ENCODE peak calls at places on chromosomes 4 and X, in seven cellular contexts. P, B, L, C, A, Q and E are unnamed samples.

GRCh38 chrX:22666441-22666840 is 333.3 kb upstream of the DDX53 start:
- DNase-seq in Q (peak; percentile 8), C (no peak), A (no peak), B (no peak), L (no peak), P (no peak), E (peak; percentile 25)

GRCh38 chr4:155666701-155667537 is at the start of gene GUCY1A1:
- DNase-seq in Q (peak; percentile 62), B (peak; percentile 55), P (peak; percentile 20), C (peak; percentile 26), A (peak; percentile 42), L (peak; percentile 33), E (peak; percentile 51)

GRCh38 chr4:11624370-11624769 is 195.7 kb upstream of the HS3ST1 start:
- DNase-seq in Q (no peak), L (no peak), A (no peak), B (no peak), P (no peak), C (no peak), E (peak; percentile 60)

GRCh38 chr4:153402366-153402765 is 57.9 kb downstream of the MND1 start:
- DNase-seq in P (no peak), C (no peak), A (no peak), B (no peak), Q (no peak), L (no peak), E (no peak)

GRCh38 chrX:81336455-81337144 is 134.7 kb downstream of the SH3BGRL start:
- DNase-seq in Q (no peak), C (no peak), P (no peak), L (no peak), A (no peak), B (no peak), E (no peak)

GRCh38 chrX:134911348-134911747 is 79.4 kb upstream of the SMIM10 start:
- DNase-seq in Q (no peak), B (no peak), A (no peak), L (no peak), P (no peak), C (no peak), E (no peak)

GRCh38 chr4:121192500-121192899 is 28.4 kb upstream of the TNIP3 start:
- DNase-seq in B (no peak), L (no peak), P (no peak), A (no peak), C (no peak), Q (no peak), E (peak; percentile 51)

GRCh38 chrX:110026099-110026844 is 23.4 kb downstream of the TMEM164 start:
- DNase-seq in L (no peak), Q (no peak), C (peak; percentile 38), A (peak; percentile 21), B (no peak), P (no peak), E (peak; percentile 62)

GRCh38 chr4:94486372-94486801 is 34.6 kb downstream of the PDLIM5 start:
- DNase-seq in C (peak; percentile 77), B (no peak), Q (no peak), A (no peak), L (no peak), P (no peak), E (peak; percentile 86)

GRCh38 chrX:13965531-13965930 is 64.2 kb downstream of the GEMIN8 start:
- DNase-seq in B (no peak), P (no peak), L (no peak), C (no peak), A (no peak), Q (no peak), E (no peak)

GRCh38 chrX:34365482-34365881 is 233.4 kb upstream of the FAM47A start:
- DNase-seq in P (no peak), B (no peak), L (no peak), A (no peak), Q (no peak), C (no peak), E (peak; percentile 30)

GRCh38 chrX:23896983-23897382 is 10.8 kb downstream of the APOO start:
- DNase-seq in L (no peak), Q (no peak), A (no peak), B (no peak), P (no peak), C (no peak), E (peak; percentile 34)

GRCh38 chr4:181909368-181909767 is 333.8 kb upstream of the TENM3 start:
- DNase-seq in P (no peak), C (no peak), B (no peak), Q (no peak), L (no peak), A (no peak), E (no peak)

GRCh38 chr4:14916554-14917304 is 85.6 kb upstream of the CPEB2 start:
- DNase-seq in Q (peak; percentile 49), L (no peak), C (no peak), P (no peak), A (no peak), B (no peak), E (peak; percentile 84)

GRCh38 chr4:81814909-81815539 is 343.3 kb upstream of the RASGEF1B start:
- DNase-seq in B (peak; percentile 71), P (no peak), C (no peak), L (no peak), Q (peak; percentile 4), A (peak; percentile 23), E (no peak)

GRCh38 chrX:80354966-80355465 is 65.2 kb upstream of the TENT5D start:
- DNase-seq in L (no peak), Q (no peak), B (no peak), P (no peak), C (no peak), A (no peak), E (no peak)

GRCh38 chrX:25034889-25035288 is 19.1 kb upstream of the ARX start:
- DNase-seq in Q (no peak), B (no peak), L (no peak), A (no peak), P (no peak), C (no peak), E (peak; percentile 36)

GRCh38 chr4:88280228-88280795 is 4.0 kb downstream of the PPM1K start:
- DNase-seq in L (no peak), Q (no peak), P (no peak), B (no peak), A (no peak), C (no peak), E (no peak)

GRCh38 chr4:88276952-88277710 is 7.2 kb downstream of the PPM1K start:
- DNase-seq in C (no peak), A (no peak), Q (no peak), P (no peak), L (no peak), B (no peak), E (no peak)

GRCh38 chr4:88275516-88275915 is 8.8 kb downstream of the PPM1K start:
- DNase-seq in P (no peak), A (no peak), Q (no peak), B (no peak), C (no peak), L (no peak), E (peak; percentile 23)

GRCh38 chr4:88277711-88278025 is 6.7 kb downstream of the PPM1K start:
- DNase-seq in A (no peak), Q (no peak), C (no peak), L (no peak), P (no peak), B (no peak), E (no peak)

DNA sequence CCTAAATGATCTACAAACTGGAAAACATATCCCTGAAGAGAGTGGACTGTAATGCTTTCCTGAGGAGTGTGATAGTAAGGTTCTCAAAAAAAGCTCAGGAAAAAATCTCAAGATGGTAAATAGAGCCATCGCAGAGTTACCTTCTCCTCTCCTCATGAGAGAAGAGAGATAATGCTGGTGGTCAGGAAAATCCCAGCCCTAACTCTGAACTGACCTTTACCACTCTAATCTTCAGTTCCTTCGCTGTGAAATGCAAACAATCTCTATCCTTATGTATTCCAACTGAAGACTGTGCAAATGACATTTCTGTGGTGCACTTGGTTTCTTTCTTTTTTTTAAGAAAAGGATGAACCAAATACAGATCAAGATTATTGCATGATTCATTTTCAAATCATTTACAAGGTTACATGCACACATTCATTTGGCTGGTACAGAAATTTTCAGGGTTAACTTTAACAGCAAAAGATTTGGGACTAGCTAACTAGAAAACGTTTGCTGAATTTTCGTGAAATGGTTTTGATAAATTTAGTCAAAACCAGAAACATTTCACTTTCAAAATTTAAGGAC is 8.3 kb downstream of the PPM1K start:
- DNase-seq in Q (no peak), C (no peak), A (no peak), L (no peak), P (no peak), B (no peak), E (peak; percentile 11)
- H3K9me3 ChIP-seq in Q (peaks cover 6% of the 10 kb centered on the region), C (no peaks in the 10 kb centered on the region), A (no peaks in the 10 kb centered on the region), L (no peaks in the 10 kb centered on the region), P (no peaks in the 10 kb centered on the region), B (no peaks in the 10 kb centered on the region), E (no peaks in the 10 kb centered on the region)

DNA sequence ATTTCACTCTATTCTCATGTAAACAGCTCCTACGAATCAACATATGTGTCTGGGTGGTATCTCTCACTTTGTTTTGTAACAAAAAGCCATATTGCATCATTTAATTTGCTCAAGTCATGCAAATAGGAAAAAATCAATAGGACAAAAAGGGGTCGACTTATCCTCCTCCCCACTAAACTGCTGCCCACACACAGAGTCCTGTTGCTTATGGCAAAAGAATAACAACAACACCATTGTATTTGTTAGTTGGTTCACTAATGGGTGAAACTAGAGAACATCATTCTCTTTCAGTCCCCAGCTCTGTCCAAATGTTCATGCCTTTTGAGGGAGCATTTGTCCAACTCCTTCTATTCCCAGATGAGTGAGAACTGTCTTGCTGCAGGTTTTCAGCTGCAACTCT is 2.1 kb downstream of the HHIP start:
- DNase-seq in L (no peak), C (no peak), A (no peak), Q (no peak), P (no peak), B (no peak), E (no peak)
- H3K4me3 ChIP-seq in L (no peak overlapping the region), C (no peak overlapping the region), A (no peak overlapping the region), Q (no peak overlapping the region), P (no peak overlapping the region), B (no peak overlapping the region), E (no peak overlapping the region)

DNA sequence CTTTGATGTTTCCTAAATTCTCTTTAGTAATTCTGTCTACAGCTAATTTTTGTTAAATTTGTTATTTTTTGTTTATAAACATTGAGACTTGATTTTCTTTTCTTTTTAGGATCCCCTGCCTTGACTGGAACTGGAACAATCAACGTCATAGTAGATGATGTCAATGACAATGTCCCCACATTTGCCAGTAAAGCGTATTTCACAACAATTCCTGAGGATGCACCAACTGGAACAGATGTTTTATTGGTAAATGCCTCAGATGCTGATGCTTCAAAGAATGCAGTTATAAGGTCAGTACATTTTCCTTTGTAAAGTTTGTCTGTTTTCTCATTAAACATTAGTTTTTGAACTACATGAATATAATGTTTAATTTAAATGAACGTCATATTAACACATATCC is 119.4 kb downstream of the FAT4 start:
- DNase-seq in B (no peak), L (no peak), Q (no peak), P (no peak), C (no peak), A (no peak), E (no peak)
- H3K9me3 ChIP-seq in B (no peaks in the 10 kb centered on the region), L (no peaks in the 10 kb centered on the region), Q (no peaks in the 10 kb centered on the region), P (no peaks in the 10 kb centered on the region), C (no peaks in the 10 kb centered on the region), A (no peaks in the 10 kb centered on the region), E (no peaks in the 10 kb centered on the region)

DNA sequence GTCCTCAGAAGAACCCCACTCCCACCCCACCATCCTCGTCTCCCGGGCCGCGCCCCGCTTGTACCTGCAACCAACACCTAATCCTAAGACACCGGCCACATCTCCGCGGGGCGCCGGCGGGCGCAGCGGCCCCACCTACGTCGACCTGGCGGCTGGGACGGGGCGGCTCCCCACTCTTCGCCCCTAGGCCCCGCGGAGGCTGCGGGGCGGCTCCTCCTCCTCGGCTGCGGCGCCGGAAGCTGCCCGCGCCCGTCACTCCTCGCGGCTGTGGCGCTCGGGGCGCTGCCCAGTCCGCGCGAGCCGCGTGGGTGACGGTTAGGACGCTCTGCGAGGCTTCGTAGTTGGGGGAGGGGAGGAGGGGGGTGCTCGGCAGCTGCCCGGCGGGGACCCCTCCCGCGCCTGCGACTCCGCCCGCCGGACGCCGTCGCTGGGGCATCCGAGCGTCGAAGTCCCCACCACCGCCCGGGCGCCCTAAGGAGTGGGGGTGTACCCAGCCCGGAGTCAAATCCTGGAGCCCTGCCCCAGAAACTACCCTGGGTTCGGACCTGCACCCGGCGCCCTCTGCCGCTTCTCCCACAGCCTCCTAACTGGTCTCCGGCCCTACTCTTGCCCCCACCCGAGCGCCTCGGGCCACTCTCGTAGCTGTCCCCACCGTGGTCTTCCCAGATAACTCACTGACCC is at the start of gene CCDC158:
- DNase-seq in C (peak; percentile 26), A (no peak), B (peak; percentile 50), L (no peak), P (no peak), Q (peak; percentile 5), E (no peak)
- H3K4me3 ChIP-seq in C (peak within 1 kb of the TSS; percentile 62), A (peak within 1 kb of the TSS; percentile 71), B (peak within 1 kb of the TSS; percentile 65), L (peak within 1 kb of the TSS; percentile 15), P (peak within 1 kb of the TSS; percentile 38), Q (peak within 1 kb of the TSS; percentile 59), E (no peak within 1 kb of the TSS)